ENCODE peak calls at places on chromosomes 3 and 15, in six cellular contexts. F is neural progenitor cell; C is progenitor cell of endocrine pancreas; H is activated CD4-positive, alpha-beta T cell treated with anti-CD3 and anti-CD28 coated beads, Interleukin-2, amount 10 ng/mL, durations not matched to agents 7 days and 5 days; L is NCI-H146; M is AG09309. B is an unnamed sample.

GRCh38 chr3:26004205-26004604 is 214.3 kb downstream of the OXSM start:
- DNase-seq in F (no peak), C (no peak), H (no peak), L (no peak), M (no peak), B (no peak)

GRCh38 chr3:185632996-185633395 is 46.9 kb downstream of the SENP2 start:
- DNase-seq in F (no peak), C (no peak), H (no peak), L (no peak), M (no peak), B (no peak)

GRCh38 chr3:127815001-127815400 is 7.3 kb downstream of the MGLL start:
- DNase-seq in F (no peak), C (no peak), H (no peak), L (peak), M (no peak), B (no peak)

GRCh38 chr3:126970921-126971320 is 12.0 kb upstream of the PLXNA1 start:
- DNase-seq in F (no peak), C (no peak), H (no peak), L (no peak), M (no peak), B (no peak)

GRCh38 chr3:162507397-162507796 is 1010.8 kb downstream of the OTOL1 start:
- DNase-seq in F (no peak), C (no peak), H (no peak), L (no peak), M (no peak), B (no peak)

GRCh38 chr3:174397848-174398247 is 461.3 kb upstream of the NAALADL2 start:
- DNase-seq in F (no peak), C (no peak), H (no peak), L (no peak), M (no peak), B (no peak)

GRCh38 chr3:152267319-152267689 is 1.4 kb upstream of the MBNL1 start:
- DNase-seq in F (no peak), C (no peak), H (no peak), L (no peak), M (no peak), B (no peak)

GRCh38 chr3:165339753-165340152 is 143.6 kb upstream of the SLITRK3 start:
- DNase-seq in F (peak), C (no peak), H (no peak), L (peak), M (no peak), B (no peak)

GRCh38 chr3:68972358-68972979 is 40.1 kb upstream of the TAFA4 start:
- DNase-seq in F (peak), C (peak), H (peak), L (peak), M (peak), B (no peak)

GRCh38 chr3:158505117-158505516 is 65.9 kb upstream of the MLF1 start:
- DNase-seq in F (no peak), C (no peak), H (no peak), L (no peak), M (no peak), B (no peak)

GRCh38 chr15:45714501-45715488 is 80.0 kb downstream of the SQOR start:
- DNase-seq in F (peak), C (peak), H (peak), L (peak), M (peak), B (no peak)

GRCh38 chr3:146801492-146801891 is 196.3 kb upstream of the PLSCR5 start:
- DNase-seq in F (no peak), C (no peak), H (no peak), L (peak), M (no peak), B (no peak)

GRCh38 chr3:11604139-11604895 is 39.4 kb downstream of the VGLL4 start:
- DNase-seq in F (no peak), C (no peak), H (no peak), L (no peak), M (no peak), B (no peak)

GRCh38 chr15:87609474-87609873 is 647.1 kb downstream of the NTRK3 start:
- DNase-seq in F (no peak), C (no peak), H (no peak), L (no peak), M (peak), B (no peak)

GRCh38 chr15:59274126-59274970 is 67.7 kb downstream of the LDHAL6B start:
- DNase-seq in F (no peak), C (no peak), H (peak), L (no peak), M (peak), B (no peak)

GRCh38 chr15:76340198-76340801 is 3.7 kb downstream of the ISL2 start:
- DNase-seq in F (peak), C (no peak), H (no peak), L (peak), M (no peak), B (no peak)

GRCh38 chr3:177893321-177893720 is 642.9 kb upstream of the KCNMB2 start:
- DNase-seq in F (no peak), C (no peak), H (no peak), L (no peak), M (no peak), B (no peak)

GRCh38 chr3:46709721-46710120 is 7.9 kb downstream of the PRSS50 start:
- DNase-seq in F (no peak), C (no peak), H (no peak), L (no peak), M (no peak), B (no peak)

GRCh38 chr3:143234521-143234920 is 115.0 kb downstream of the CHST2 start:
- DNase-seq in F (no peak), C (no peak), H (no peak), L (no peak), M (no peak), B (no peak)

GRCh38 chr3:158465074-158465473 is 105.9 kb upstream of the MLF1 start:
- DNase-seq in F (no peak), C (no peak), H (no peak), L (no peak), M (no peak), B (no peak)

GRCh38 chr15:99408236-99409096 is 157.2 kb downstream of the LRRC28 start:
- DNase-seq in F (no peak), C (no peak), H (no peak), L (no peak), M (peak), B (no peak)

GRCh38 chr3:78497692-78498091 is 1270.1 kb downstream of the ROBO1 start:
- DNase-seq in F (no peak), C (no peak), H (no peak), L (peak), M (peak), B (no peak)

GRCh38 chr3:153396581-153396980 is 234.6 kb downstream of the RAP2B start:
- DNase-seq in F (no peak), C (no peak), H (no peak), L (no peak), M (no peak), B (no peak)

GRCh38 chr15:101372960-101373525 is 78.0 kb upstream of the SNRPA1 start:
- DNase-seq in F (no peak), C (no peak), H (no peak), L (no peak), M (no peak), B (no peak)

GRCh38 chr3:100463002-100463401 is 29.4 kb upstream of the TMEM45A start:
- DNase-seq in F (peak), C (no peak), H (peak), L (peak), M (peak), B (no peak)

GRCh38 chr3:13822042-13822441 is 57.8 kb downstream of the WNT7A start:
- DNase-seq in F (no peak), C (no peak), H (no peak), L (no peak), M (no peak), B (no peak)

GRCh38 chr3:53147161-53147902 is 13.7 kb upstream of the PRKCD start:
- DNase-seq in F (no peak), C (no peak), H (no peak), L (no peak), M (no peak), B (no peak)

GRCh38 chr3:66483006-66483928 is 17.6 kb downstream of the LRIG1 start:
- DNase-seq in F (peak), C (no peak), H (peak), L (peak), M (no peak), B (no peak)

GRCh38 chr3:15936347-15936746 is 138.6 kb upstream of the ANKRD28 start:
- DNase-seq in F (no peak), C (no peak), H (no peak), L (no peak), M (no peak), B (no peak)

GRCh38 chr3:196778755-196779154 is 39.1 kb downstream of the PAK2 start:
- DNase-seq in F (no peak), C (no peak), H (no peak), L (no peak), M (peak), B (no peak)

GRCh38 chr3:86984271-86984670 is 6.7 kb downstream of the VGLL3 start:
- DNase-seq in F (no peak), C (no peak), H (no peak), L (no peak), M (no peak), B (no peak)

GRCh38 chr3:68436619-68437411 is 495.5 kb downstream of the TAFA4 start:
- DNase-seq in F (no peak), C (no peak), H (no peak), L (no peak), M (no peak), B (no peak)

GRCh38 chr3:100972867-100973266 is 20.4 kb downstream of the ABI3BP start:
- DNase-seq in F (no peak), C (no peak), H (no peak), L (no peak), M (no peak), B (no peak)

GRCh38 chr3:128282392-128283196 is 129.3 kb downstream of the EEFSEC start:
- DNase-seq in F (no peak), C (no peak), H (no peak), L (peak), M (no peak), B (no peak)

GRCh38 chr15:31206386-31207174 is 105.1 kb upstream of the TRPM1 start:
- DNase-seq in F (no peak), C (no peak), H (no peak), L (no peak), M (no peak), B (no peak)

GRCh38 chr3:19931767-19932188 is 2.2 kb downstream of the EFHB start:
- DNase-seq in F (no peak), C (no peak), H (no peak), L (no peak), M (no peak), B (no peak)

B was measured in D721Med.